ENCODE peak calls at places on chromosome 1, in five cellular contexts. J, M, V, C and E are unnamed samples. For H3K4me1, the result is how much of the 10 kb centered on the place peaks cover.

GRCh38 chr1:156489166-156489934 is 11.2 kb downstream of the MEF2D start:
- DNase-seq in J (peak), C (no peak), V (peak), M (peak), E (no peak)

GRCh38 chr1:112141301-112141700 is 151.8 kb upstream of the KCND3 start:
- DNase-seq in V (no peak), J (no peak), C (no peak), M (no peak), E (no peak)

GRCh38 chr1:166164995-166165660 is 1.7 kb downstream of the FAM78B start:
- DNase-seq in M (peak), C (peak), J (peak), V (peak), E (peak)

GRCh38 chr1:13775916-13776315 is 75.9 kb downstream of the PRDM2 start:
- DNase-seq in J (no peak), V (no peak), M (no peak), C (no peak), E (no peak)

GRCh38 chr1:160777486-160778089 is 18.4 kb upstream of the LY9 start:
- DNase-seq in C (peak), M (no peak), V (peak), J (no peak), E (no peak)

GRCh38 chr1:84634536-84635205 is 55.6 kb downstream of the SSX2IP start:
- DNase-seq in M (no peak), V (peak), J (no peak), C (no peak), E (no peak)

GRCh38 chr1:164443836-164444235 is 115.1 kb upstream of the PBX1 start:
- DNase-seq in J (no peak), V (no peak), C (no peak), M (no peak), E (no peak)

GRCh38 chr1:243313635-243314536 is 58.0 kb downstream of the SDCCAG8 start:
- DNase-seq in J (no peak), C (no peak), M (no peak), V (no peak), E (no peak)

GRCh38 chr1:119673171-119673940 is 25.3 kb upstream of the ZNF697 start:
- DNase-seq in M (peak), C (no peak), V (peak), J (no peak), E (no peak)

GRCh38 chr1:202821467-202821866 is 10.7 kb downstream of the PCAT6 start:
- DNase-seq in J (no peak), V (peak), M (peak), C (no peak), E (no peak)

GRCh38 chr1:147111381-147112130 is 60.7 kb downstream of the PRKAB2 start:
- DNase-seq in J (no peak), V (no peak), M (no peak), C (no peak), E (no peak)

GRCh38 chr1:225946082-225946620 is 5.1 kb upstream of the LEFTY2 start:
- DNase-seq in J (no peak), C (no peak), M (no peak), V (no peak), E (no peak)

GRCh38 chr1:221611930-221612777 is 129.7 kb downstream of the DUSP10 start:
- DNase-seq in J (peak), V (peak), M (peak), C (peak), E (peak)

GRCh38 chr1:207719209-207719608 is 32.6 kb upstream of the CD46 start:
- DNase-seq in M (no peak), V (no peak), J (no peak), C (no peak), E (no peak)

GRCh38 chr1:93753766-93754763 is 72.4 kb upstream of the BCAR3 start:
- DNase-seq in V (no peak), J (no peak), M (peak), C (peak), E (no peak)

GRCh38 chr1:99789715-99790114 is 23.3 kb upstream of the FRRS1 start:
- DNase-seq in M (no peak), V (no peak), C (no peak), J (no peak), E (no peak)

GRCh38 chr1:156226116-156226538 is 13.3 kb downstream of the PMF1 start:
- DNase-seq in V (no peak), M (no peak), J (no peak), C (no peak), E (no peak)

GRCh38 chr1:10866314-10867091 is 70.1 kb upstream of the CASZ1 start:
- DNase-seq in V (peak), M (peak), J (no peak), C (no peak), E (no peak)

GRCh38 chr1:33257759-33258712 is 1.7 kb downstream of the ZNF362 start:
- DNase-seq in C (no peak), V (no peak), J (no peak), M (peak), E (no peak)

GRCh38 chr1:217917277-217917887 is 286.2 kb downstream of the SPATA17 start:
- DNase-seq in C (no peak), M (no peak), V (no peak), J (no peak), E (no peak)

GRCh38 chr1:178491721-178492120 is 5.0 kb downstream of the CLEC20A start:
- DNase-seq in V (no peak), M (no peak), J (no peak), C (no peak), E (no peak)

GRCh38 chr1:55061706-55062321 is 22.5 kb downstream of the PCSK9 start:
- DNase-seq in J (no peak), C (no peak), V (no peak), M (no peak), E (no peak)

GRCh38 chr1:225921734-225922709 is 2.0 kb downstream of the PYCR2 start:
- DNase-seq in V (no peak), M (no peak), C (no peak), J (no peak), E (no peak)

GRCh38 chr1:85884372-85885035 is 176.3 kb upstream of the ZNHIT6 start:
- DNase-seq in C (no peak), V (peak), J (no peak), M (peak), E (no peak)

GRCh38 chr1:192973988-192974387 is 85.2 kb downstream of the UCHL5 start:
- DNase-seq in V (no peak), C (no peak), J (no peak), M (no peak), E (no peak)

GRCh38 chr1:111852216-111852615 is 96.5 kb downstream of the DDX20 start:
- DNase-seq in M (no peak), V (no peak), C (no peak), J (no peak), E (no peak)

GRCh38 chr1:43634729-43635128 is 15.2 kb upstream of the KDM4A start:
- DNase-seq in V (peak), C (no peak), M (no peak), J (no peak), E (no peak)

GRCh38 chr1:112146201-112146715 is 156.8 kb upstream of the KCND3 start:
- DNase-seq in M (no peak), J (no peak), V (no peak), C (no peak), E (no peak)

GRCh38 chr1:50517488-50517887 is 94.2 kb upstream of the DMRTA2 start:
- DNase-seq in J (no peak), C (no peak), M (no peak), V (no peak), E (no peak)

GRCh38 chr1:32972814-32973428 is 8.3 kb upstream of the RNF19B start:
- DNase-seq in J (peak), C (no peak), V (peak), M (peak), E (no peak)

DNA sequence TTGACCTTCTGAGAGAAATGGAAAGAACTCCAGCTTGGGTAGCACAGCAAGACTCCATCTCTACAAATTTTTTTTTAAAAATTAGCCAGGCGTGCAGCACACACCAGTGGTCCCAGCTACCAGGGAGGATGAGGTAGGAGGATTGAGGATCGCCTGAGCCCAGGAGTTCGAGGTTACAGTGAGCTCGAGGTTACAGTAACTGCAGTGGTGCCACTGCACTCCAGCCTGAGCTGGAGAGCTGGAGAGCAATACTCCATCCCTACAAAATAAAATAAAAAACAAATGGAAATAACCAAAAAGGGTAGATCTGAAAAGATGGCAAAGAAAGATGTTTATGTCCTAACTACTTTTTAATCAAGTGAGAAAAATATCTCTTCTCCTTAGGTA is 14.5 kb downstream of the POGZ start:
- DNase-seq in M (no peak), V (peak), C (no peak), J (no peak), E (no peak)
- H3K4me1 ChIP-seq in M (under half), V (under half), C (under half), J (under half), E (under half)

GRCh38 chr1:150132372-150132771 is 17.3 kb upstream of the PLEKHO1 start:
- DNase-seq in V (no peak), J (no peak), C (no peak), M (peak), E (no peak)
- H3K4me1 ChIP-seq in V (under half), J (under half), C (under half), M (under half), E (under half)

GRCh38 chr1:8871539-8871935 is 6.9 kb downstream of the ENO1 start:
- DNase-seq in J (no peak), M (no peak), C (no peak), V (peak), E (no peak)
- H3K4me1 ChIP-seq in J (half or more), M (under half), C (half or more), V (under half), E (half or more)

DNA sequence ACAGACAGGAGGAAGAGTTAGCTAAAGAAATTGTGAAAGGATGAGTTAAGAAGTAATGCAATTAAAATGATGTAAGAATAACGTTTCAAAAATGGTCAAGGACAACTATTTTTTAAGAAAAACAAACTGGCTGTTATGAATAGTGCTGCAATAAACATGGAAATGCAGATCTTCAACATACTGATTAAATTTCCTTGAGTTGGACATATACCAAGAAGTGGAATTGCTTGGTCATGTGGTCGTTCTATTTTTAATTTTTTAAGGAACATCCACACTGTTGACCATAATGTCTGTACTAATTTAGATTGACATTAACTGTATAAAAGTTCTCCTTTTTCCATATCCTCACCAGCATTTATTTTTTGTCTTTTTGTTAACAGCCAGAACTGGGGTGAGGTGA is 23.2 kb upstream of the PHTF1 start:
- DNase-seq in M (peak), J (no peak), C (no peak), V (no peak), E (no peak)
- H3K4me1 ChIP-seq in M (under half), J (half or more), C (under half), V (under half), E (under half)